ENCODE peak calls at places on chromosomes 13 and 19, in ten cellular contexts. One of them, this sample, is unnamed.

GRCh38 chr13:57408312-57408711 is 223.2 kb upstream of the PCDH17 start:
- DNase-seq in prostate gland: no peak
- DNase-seq in ovary: no peak
- DNase-seq in sigmoid colon: no peak
- DNase-seq in heart left ventricle: no peak
- DNase-seq in esophagus muscularis mucosa: no peak
- DNase-seq in body of pancreas: no peak
- DNase-seq in gastrocnemius medialis: no peak
- DNase-seq in IMR-90: no peak
- DNase-seq in breast epithelium: no peak
- DNase-seq in this sample: no peak

GRCh38 chr19:55461974-55462628 is 659 bp upstream of the ISOC2 start:
- DNase-seq in body of pancreas: no peak
- DNase-seq in prostate gland: no peak
- DNase-seq in gastrocnemius medialis: no peak
- DNase-seq in esophagus muscularis mucosa: no peak
- DNase-seq in breast epithelium: no peak
- DNase-seq in ovary: no peak
- DNase-seq in heart left ventricle: no peak
- DNase-seq in IMR-90: peak; percentile 33
- DNase-seq in sigmoid colon: no peak
- DNase-seq in this sample: no peak

GRCh38 chr19:36215276-36216171 is 618 bp downstream of the ZNF146 start:
- DNase-seq in gastrocnemius medialis: no peak
- DNase-seq in prostate gland: no peak
- DNase-seq in esophagus muscularis mucosa: no peak
- DNase-seq in body of pancreas: no peak
- DNase-seq in sigmoid colon: no peak
- DNase-seq in heart left ventricle: no peak
- DNase-seq in IMR-90: peak; percentile 62
- DNase-seq in ovary: no peak
- DNase-seq in breast epithelium: no peak
- DNase-seq in this sample: no peak

GRCh38 chr13:106846571-106846970 is 278.6 kb upstream of the ARGLU1 start:
- DNase-seq in IMR-90: no peak
- DNase-seq in sigmoid colon: no peak
- DNase-seq in body of pancreas: no peak
- DNase-seq in breast epithelium: no peak
- DNase-seq in esophagus muscularis mucosa: no peak
- DNase-seq in prostate gland: no peak
- DNase-seq in gastrocnemius medialis: no peak
- DNase-seq in ovary: no peak
- DNase-seq in heart left ventricle: no peak
- DNase-seq in this sample: no peak

GRCh38 chr19:34824686-34825085 is 51.7 kb upstream of the ZNF599 start:
- DNase-seq in esophagus muscularis mucosa: no peak
- DNase-seq in ovary: no peak
- DNase-seq in sigmoid colon: no peak
- DNase-seq in body of pancreas: no peak
- DNase-seq in prostate gland: no peak
- DNase-seq in IMR-90: no peak
- DNase-seq in gastrocnemius medialis: no peak
- DNase-seq in breast epithelium: no peak
- DNase-seq in heart left ventricle: no peak
- DNase-seq in this sample: no peak

GRCh38 chr19:5228932-5229777 is 111.5 kb downstream of the PTPRS start:
- DNase-seq in prostate gland: peak; percentile 20
- DNase-seq in sigmoid colon: no peak
- DNase-seq in esophagus muscularis mucosa: no peak
- DNase-seq in breast epithelium: no peak
- DNase-seq in IMR-90: no peak
- DNase-seq in ovary: peak; percentile 68
- DNase-seq in heart left ventricle: no peak
- DNase-seq in gastrocnemius medialis: no peak
- DNase-seq in body of pancreas: no peak
- DNase-seq in this sample: no peak

GRCh38 chr19:46785054-46785979 is 3.1 kb downstream of the SLC1A5 start:
- DNase-seq in IMR-90: peak; percentile 38
- DNase-seq in ovary: no peak
- DNase-seq in sigmoid colon: no peak
- DNase-seq in esophagus muscularis mucosa: no peak
- DNase-seq in body of pancreas: no peak
- DNase-seq in prostate gland: no peak
- DNase-seq in heart left ventricle: no peak
- DNase-seq in breast epithelium: no peak
- DNase-seq in gastrocnemius medialis: no peak
- DNase-seq in this sample: no peak

GRCh38 chr19:29952646-29953045 is 10.6 kb downstream of the URI1 start:
- DNase-seq in breast epithelium: no peak
- DNase-seq in prostate gland: no peak
- DNase-seq in esophagus muscularis mucosa: no peak
- DNase-seq in sigmoid colon: no peak
- DNase-seq in heart left ventricle: no peak
- DNase-seq in ovary: no peak
- DNase-seq in gastrocnemius medialis: no peak
- DNase-seq in body of pancreas: no peak
- DNase-seq in IMR-90: no peak
- DNase-seq in this sample: no peak

GRCh38 chr19:35727053-35727955 is 9.5 kb downstream of the KMT2B start:
- DNase-seq in breast epithelium: no peak
- DNase-seq in gastrocnemius medialis: no peak
- DNase-seq in prostate gland: no peak
- DNase-seq in ovary: no peak
- DNase-seq in sigmoid colon: peak; percentile 57
- DNase-seq in IMR-90: no peak
- DNase-seq in heart left ventricle: no peak
- DNase-seq in body of pancreas: no peak
- DNase-seq in esophagus muscularis mucosa: no peak
- DNase-seq in this sample: no peak

GRCh38 chr13:113113846-113114271 is 8.3 kb downstream of the F7 start:
- DNase-seq in sigmoid colon: peak; percentile 33
- DNase-seq in prostate gland: no peak
- DNase-seq in body of pancreas: no peak
- DNase-seq in IMR-90: no peak
- DNase-seq in gastrocnemius medialis: no peak
- DNase-seq in heart left ventricle: no peak
- DNase-seq in breast epithelium: no peak
- DNase-seq in esophagus muscularis mucosa: no peak
- DNase-seq in ovary: no peak
- DNase-seq in this sample: no peak

GRCh38 chr19:8421484-8422461 is 8.7 kb downstream of the MARCHF2 start:
- DNase-seq in esophagus muscularis mucosa: no peak
- DNase-seq in gastrocnemius medialis: no peak
- DNase-seq in body of pancreas: peak; percentile 46
- DNase-seq in breast epithelium: no peak
- DNase-seq in ovary: no peak
- DNase-seq in prostate gland: no peak
- DNase-seq in heart left ventricle: no peak
- DNase-seq in sigmoid colon: no peak
- DNase-seq in IMR-90: no peak
- DNase-seq in this sample: no peak
- TF ChIP-seq POLR2A in esophagus muscularis mucosa: no peak
- TF ChIP-seq POLR2A in gastrocnemius medialis: no peak
- TF ChIP-seq POLR2A in body of pancreas: no peak
- TF ChIP-seq POLR2A in breast epithelium: no peak
- TF ChIP-seq POLR2A in ovary: no peak
- TF ChIP-seq POLR2A in prostate gland: no peak
- TF ChIP-seq POLR2A in heart left ventricle: no peak
- TF ChIP-seq POLR2A in sigmoid colon: no peak
- TF ChIP-seq POLR2A in IMR-90: no peak
- TF ChIP-seq POLR2A in this sample: no peak

DNA sequence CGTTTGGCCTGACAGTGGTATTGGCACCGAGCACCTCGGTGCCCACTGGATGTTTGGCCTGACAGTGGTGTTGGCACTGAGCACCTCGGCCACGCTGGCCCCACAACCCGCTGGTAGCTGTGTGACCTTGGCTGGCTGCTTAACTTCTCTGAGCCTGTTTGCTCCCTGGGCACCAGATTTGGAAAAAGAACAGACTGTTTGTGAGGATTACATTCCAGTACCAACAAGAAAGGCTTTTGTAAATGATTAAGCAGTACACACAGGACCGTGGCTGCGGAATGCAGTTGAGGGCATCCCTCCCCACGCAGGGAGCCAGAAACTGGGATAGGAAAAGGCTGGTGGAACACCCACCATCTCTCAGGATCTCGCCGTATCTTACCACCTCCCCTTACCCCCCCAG is 31.9 kb downstream of the SLC25A42 start:
- DNase-seq in gastrocnemius medialis: no peak
- DNase-seq in prostate gland: no peak
- DNase-seq in breast epithelium: no peak
- DNase-seq in ovary: no peak
- DNase-seq in heart left ventricle: no peak
- DNase-seq in IMR-90: no peak
- DNase-seq in esophagus muscularis mucosa: no peak
- DNase-seq in sigmoid colon: no peak
- DNase-seq in body of pancreas: no peak
- DNase-seq in this sample: no peak
- TF ChIP-seq POLR2A in gastrocnemius medialis: no peak
- TF ChIP-seq POLR2A in prostate gland: no peak
- TF ChIP-seq POLR2A in breast epithelium: no peak
- TF ChIP-seq POLR2A in ovary: no peak
- TF ChIP-seq POLR2A in heart left ventricle: no peak
- TF ChIP-seq POLR2A in IMR-90: no peak
- TF ChIP-seq POLR2A in esophagus muscularis mucosa: no peak
- TF ChIP-seq POLR2A in sigmoid colon: no peak
- TF ChIP-seq POLR2A in body of pancreas: no peak
- TF ChIP-seq POLR2A in this sample: no peak

GRCh38 chr19:58544591-58545285 is 874 bp downstream of the TRIM28 start:
- DNase-seq in gastrocnemius medialis: no peak
- DNase-seq in body of pancreas: peak; percentile 42
- DNase-seq in esophagus muscularis mucosa: no peak
- DNase-seq in IMR-90: peak; percentile 47
- DNase-seq in breast epithelium: no peak
- DNase-seq in sigmoid colon: peak; percentile 69
- DNase-seq in ovary: peak; percentile 62
- DNase-seq in prostate gland: no peak
- DNase-seq in heart left ventricle: no peak
- DNase-seq in this sample: peak; percentile 97

GRCh38 chr19:58546131-58546530 is 2.3 kb downstream of the TRIM28 start:
- DNase-seq in prostate gland: no peak
- DNase-seq in ovary: no peak
- DNase-seq in sigmoid colon: no peak
- DNase-seq in gastrocnemius medialis: no peak
- DNase-seq in body of pancreas: no peak
- DNase-seq in heart left ventricle: no peak
- DNase-seq in esophagus muscularis mucosa: no peak
- DNase-seq in breast epithelium: no peak
- DNase-seq in IMR-90: no peak
- DNase-seq in this sample: no peak

GRCh38 chr19:58545286-58546068 is 1.6 kb downstream of the TRIM28 start:
- DNase-seq in esophagus muscularis mucosa: no peak
- DNase-seq in breast epithelium: no peak
- DNase-seq in gastrocnemius medialis: no peak
- DNase-seq in prostate gland: no peak
- DNase-seq in heart left ventricle: no peak
- DNase-seq in sigmoid colon: peak; percentile 67
- DNase-seq in IMR-90: no peak
- DNase-seq in ovary: no peak
- DNase-seq in body of pancreas: no peak
- DNase-seq in this sample: no peak

GRCh38 chr19:58547323-58548312 is 3.8 kb downstream of the TRIM28 start:
- DNase-seq in ovary: no peak
- DNase-seq in heart left ventricle: no peak
- DNase-seq in breast epithelium: no peak
- DNase-seq in esophagus muscularis mucosa: no peak
- DNase-seq in gastrocnemius medialis: no peak
- DNase-seq in IMR-90: no peak
- DNase-seq in prostate gland: no peak
- DNase-seq in sigmoid colon: no peak
- DNase-seq in body of pancreas: no peak
- DNase-seq in this sample: no peak

GRCh38 chr19:58543826-58544590 is at the start of gene TRIM28:
- DNase-seq in heart left ventricle: peak; percentile 100
- DNase-seq in IMR-90: peak; percentile 99
- DNase-seq in sigmoid colon: peak; percentile 99
- DNase-seq in breast epithelium: peak; percentile 98
- DNase-seq in esophagus muscularis mucosa: peak; percentile 100
- DNase-seq in prostate gland: peak; percentile 98
- DNase-seq in gastrocnemius medialis: peak; percentile 95
- DNase-seq in ovary: peak; percentile 100
- DNase-seq in body of pancreas: peak; percentile 98
- DNase-seq in this sample: peak; percentile 100
- TF ChIP-seq POLR2A in heart left ventricle: peak; percentile 55
- TF ChIP-seq POLR2A in IMR-90: peak; percentile 97
- TF ChIP-seq POLR2A in sigmoid colon: peak; percentile 94
- TF ChIP-seq POLR2A in breast epithelium: peak; percentile 90
- TF ChIP-seq POLR2A in esophagus muscularis mucosa: peak; percentile 98
- TF ChIP-seq POLR2A in prostate gland: peak; percentile 97
- TF ChIP-seq POLR2A in gastrocnemius medialis: peak; percentile 97
- TF ChIP-seq POLR2A in ovary: peak; percentile 97
- TF ChIP-seq POLR2A in body of pancreas: peak; percentile 92
- TF ChIP-seq POLR2A in this sample: peak; percentile 98

GRCh38 chr13:41018583-41018909 is 570 bp downstream of the ELF1 start:
- DNase-seq in esophagus muscularis mucosa: no peak
- DNase-seq in gastrocnemius medialis: no peak
- DNase-seq in heart left ventricle: no peak
- DNase-seq in ovary: no peak
- DNase-seq in sigmoid colon: no peak
- DNase-seq in breast epithelium: no peak
- DNase-seq in IMR-90: no peak
- DNase-seq in prostate gland: no peak
- DNase-seq in body of pancreas: no peak
- DNase-seq in this sample: no peak

GRCh38 chr13:41017744-41018582 is 1.2 kb downstream of the ELF1 start:
- DNase-seq in heart left ventricle: no peak
- DNase-seq in IMR-90: peak; percentile 19
- DNase-seq in prostate gland: no peak
- DNase-seq in breast epithelium: no peak
- DNase-seq in esophagus muscularis mucosa: no peak
- DNase-seq in gastrocnemius medialis: no peak
- DNase-seq in ovary: no peak
- DNase-seq in body of pancreas: no peak
- DNase-seq in sigmoid colon: no peak
- DNase-seq in this sample: no peak

GRCh38 chr13:41015920-41016319 is 3.2 kb downstream of the ELF1 start:
- DNase-seq in ovary: no peak
- DNase-seq in sigmoid colon: no peak
- DNase-seq in IMR-90: no peak
- DNase-seq in gastrocnemius medialis: no peak
- DNase-seq in esophagus muscularis mucosa: no peak
- DNase-seq in body of pancreas: no peak
- DNase-seq in prostate gland: no peak
- DNase-seq in breast epithelium: no peak
- DNase-seq in heart left ventricle: no peak
- DNase-seq in this sample: no peak

GRCh38 chr13:41019027-41019487 is at the start of gene ELF1:
- DNase-seq in prostate gland: peak; percentile 77
- DNase-seq in breast epithelium: peak; percentile 58
- DNase-seq in esophagus muscularis mucosa: no peak
- DNase-seq in gastrocnemius medialis: peak; percentile 32
- DNase-seq in ovary: no peak
- DNase-seq in sigmoid colon: no peak
- DNase-seq in IMR-90: peak; percentile 52
- DNase-seq in body of pancreas: peak; percentile 83
- DNase-seq in heart left ventricle: no peak
- DNase-seq in this sample: peak; percentile 20

DNA sequence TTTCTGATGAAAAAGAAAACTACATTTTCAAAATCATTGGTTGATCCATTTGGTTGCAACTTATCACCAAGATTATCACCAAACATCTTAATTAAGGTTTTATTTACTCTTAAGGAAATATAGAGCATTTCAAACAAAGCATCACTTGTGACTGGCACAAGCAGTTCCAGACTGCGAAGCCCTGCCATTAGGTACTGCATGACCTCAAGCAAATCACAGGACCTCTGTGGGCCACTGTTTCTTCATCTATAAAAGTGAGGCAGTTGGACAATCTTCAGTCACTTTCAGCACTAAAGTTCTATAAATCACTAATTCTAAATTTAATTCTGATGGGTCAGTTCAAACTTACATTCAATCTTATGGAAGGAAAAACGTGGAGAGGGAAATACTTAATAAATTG is 2.0 kb downstream of the ELF1 start:
- DNase-seq in breast epithelium: peak; percentile 39
- DNase-seq in heart left ventricle: no peak
- DNase-seq in gastrocnemius medialis: peak; percentile 10
- DNase-seq in IMR-90: no peak
- DNase-seq in sigmoid colon: no peak
- DNase-seq in esophagus muscularis mucosa: no peak
- DNase-seq in prostate gland: peak; percentile 47
- DNase-seq in ovary: no peak
- DNase-seq in body of pancreas: peak; percentile 50
- DNase-seq in this sample: no peak
- TF ChIP-seq POLR2A in breast epithelium: no peak
- TF ChIP-seq POLR2A in heart left ventricle: no peak
- TF ChIP-seq POLR2A in gastrocnemius medialis: no peak
- TF ChIP-seq POLR2A in IMR-90: no peak
- TF ChIP-seq POLR2A in sigmoid colon: no peak
- TF ChIP-seq POLR2A in esophagus muscularis mucosa: no peak
- TF ChIP-seq POLR2A in prostate gland: peak; percentile 34
- TF ChIP-seq POLR2A in ovary: no peak
- TF ChIP-seq POLR2A in body of pancreas: no peak
- TF ChIP-seq POLR2A in this sample: no peak

This sample was measured in GM12892.